ENCODE peak calls at places on chromosomes 6 and 20, in five cellular contexts. One of them, this sample, is unnamed.

GRCh38 chr6:97023982-97024381 is 99.5 kb downstream of the KLHL32 start:
- DNase-seq in CD4-positive, alpha-beta memory T cell: no peak
- DNase-seq in aorta: no peak
- DNase-seq in GM23248: no peak
- DNase-seq in lower lobe of right lung: no peak
- DNase-seq in this sample: no peak

GRCh38 chr6:5204340-5204739 is 56.4 kb downstream of the LYRM4 start:
- DNase-seq in CD4-positive, alpha-beta memory T cell: no peak
- DNase-seq in aorta: no peak
- DNase-seq in GM23248: no peak
- DNase-seq in lower lobe of right lung: no peak
- DNase-seq in this sample: no peak

GRCh38 chr6:158686311-158686710 is 36.5 kb downstream of the SYTL3 start:
- DNase-seq in CD4-positive, alpha-beta memory T cell: no peak
- DNase-seq in aorta: no peak
- DNase-seq in GM23248: no peak
- DNase-seq in lower lobe of right lung: peak
- DNase-seq in this sample: no peak

GRCh38 chr6:157314705-157315321 is 8.5 kb downstream of the TMEM242 start:
- DNase-seq in CD4-positive, alpha-beta memory T cell: peak
- DNase-seq in aorta: no peak
- DNase-seq in GM23248: peak
- DNase-seq in lower lobe of right lung: no peak
- DNase-seq in this sample: no peak

GRCh38 chr6:112717401-112717800 is 370.3 kb downstream of the RFPL4B start:
- DNase-seq in CD4-positive, alpha-beta memory T cell: no peak
- DNase-seq in aorta: no peak
- DNase-seq in GM23248: peak
- DNase-seq in lower lobe of right lung: no peak
- DNase-seq in this sample: no peak

GRCh38 chr6:147065786-147066185 is 138.4 kb upstream of the STXBP5 start:
- DNase-seq in CD4-positive, alpha-beta memory T cell: no peak
- DNase-seq in aorta: no peak
- DNase-seq in GM23248: no peak
- DNase-seq in lower lobe of right lung: no peak
- DNase-seq in this sample: no peak

GRCh38 chr20:57197352-57198198 is 68.9 kb downstream of the BMP7 start:
- DNase-seq in CD4-positive, alpha-beta memory T cell: no peak
- DNase-seq in aorta: no peak
- DNase-seq in GM23248: no peak
- DNase-seq in lower lobe of right lung: no peak
- DNase-seq in this sample: no peak

GRCh38 chr6:146865756-146866266 is 267.0 kb downstream of the ADGB start:
- DNase-seq in CD4-positive, alpha-beta memory T cell: no peak
- DNase-seq in aorta: no peak
- DNase-seq in GM23248: no peak
- DNase-seq in lower lobe of right lung: no peak
- DNase-seq in this sample: no peak

GRCh38 chr6:168928012-168928411 is 325.6 kb downstream of the THBS2 start:
- DNase-seq in CD4-positive, alpha-beta memory T cell: no peak
- DNase-seq in aorta: no peak
- DNase-seq in GM23248: no peak
- DNase-seq in lower lobe of right lung: no peak
- DNase-seq in this sample: no peak

GRCh38 chr20:10747019-10747418 is 73.2 kb upstream of the JAG1 start:
- DNase-seq in CD4-positive, alpha-beta memory T cell: no peak
- DNase-seq in aorta: no peak
- DNase-seq in GM23248: no peak
- DNase-seq in lower lobe of right lung: no peak
- DNase-seq in this sample: no peak

GRCh38 chr20:57219071-57219677 is 47.3 kb downstream of the BMP7 start:
- DNase-seq in CD4-positive, alpha-beta memory T cell: no peak
- DNase-seq in aorta: no peak
- DNase-seq in GM23248: no peak
- DNase-seq in lower lobe of right lung: no peak
- DNase-seq in this sample: no peak

GRCh38 chr6:4803343-4803744 is 27.1 kb downstream of the CDYL start:
- DNase-seq in CD4-positive, alpha-beta memory T cell: no peak
- DNase-seq in aorta: no peak
- DNase-seq in GM23248: no peak
- DNase-seq in lower lobe of right lung: no peak
- DNase-seq in this sample: no peak

GRCh38 chr6:7050911-7051779 is 56.6 kb upstream of the RREB1 start:
- DNase-seq in CD4-positive, alpha-beta memory T cell: peak
- DNase-seq in aorta: peak
- DNase-seq in GM23248: peak
- DNase-seq in lower lobe of right lung: peak
- DNase-seq in this sample: no peak

GRCh38 chr6:71248306-71248705 is 40.3 kb upstream of the OGFRL1 start:
- DNase-seq in CD4-positive, alpha-beta memory T cell: no peak
- DNase-seq in aorta: no peak
- DNase-seq in GM23248: peak
- DNase-seq in lower lobe of right lung: no peak
- DNase-seq in this sample: no peak

GRCh38 chr6:113148576-113148975 is 708.6 kb upstream of the MARCKS start:
- DNase-seq in CD4-positive, alpha-beta memory T cell: no peak
- DNase-seq in aorta: no peak
- DNase-seq in GM23248: peak
- DNase-seq in lower lobe of right lung: no peak
- DNase-seq in this sample: no peak

GRCh38 chr20:16556299-16556698 is 16.9 kb downstream of the KIF16B start:
- DNase-seq in CD4-positive, alpha-beta memory T cell: no peak
- DNase-seq in aorta: no peak
- DNase-seq in GM23248: peak
- DNase-seq in lower lobe of right lung: no peak
- DNase-seq in this sample: no peak

GRCh38 chr6:137342607-137343186 is 123.5 kb upstream of the IFNGR1 start:
- DNase-seq in CD4-positive, alpha-beta memory T cell: no peak
- DNase-seq in aorta: no peak
- DNase-seq in GM23248: no peak
- DNase-seq in lower lobe of right lung: peak
- DNase-seq in this sample: no peak

DNA sequence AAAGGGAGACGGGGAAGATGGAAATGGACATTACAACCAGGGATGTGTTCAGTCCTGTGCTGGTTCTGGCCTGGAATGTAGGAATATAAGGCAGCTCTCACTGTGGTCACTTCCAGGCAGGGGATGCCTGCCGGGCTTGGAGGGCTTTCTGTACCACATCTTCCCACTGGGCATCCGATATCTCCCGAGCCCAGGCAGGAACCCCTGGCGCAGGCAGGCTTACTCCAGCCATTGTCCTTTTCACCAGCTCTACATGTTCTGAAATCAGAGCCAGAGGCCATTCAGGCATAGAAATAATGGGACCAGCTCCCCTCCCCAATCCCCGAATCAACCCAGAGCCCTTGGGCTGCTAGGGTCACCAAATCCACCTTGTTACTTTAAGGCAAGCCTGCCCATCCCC is 1.4 kb downstream of the MEA1 start:
- DNase-seq in CD4-positive, alpha-beta memory T cell: no peak
- DNase-seq in aorta: no peak
- DNase-seq in GM23248: no peak
- DNase-seq in lower lobe of right lung: no peak
- DNase-seq in this sample: no peak
- H3K27ac ChIP-seq in CD4-positive, alpha-beta memory T cell: peak
- H3K27ac ChIP-seq in aorta: no peak
- H3K27ac ChIP-seq in GM23248: peak
- H3K27ac ChIP-seq in lower lobe of right lung: no peak
- H3K27ac ChIP-seq in this sample: no peak

DNA sequence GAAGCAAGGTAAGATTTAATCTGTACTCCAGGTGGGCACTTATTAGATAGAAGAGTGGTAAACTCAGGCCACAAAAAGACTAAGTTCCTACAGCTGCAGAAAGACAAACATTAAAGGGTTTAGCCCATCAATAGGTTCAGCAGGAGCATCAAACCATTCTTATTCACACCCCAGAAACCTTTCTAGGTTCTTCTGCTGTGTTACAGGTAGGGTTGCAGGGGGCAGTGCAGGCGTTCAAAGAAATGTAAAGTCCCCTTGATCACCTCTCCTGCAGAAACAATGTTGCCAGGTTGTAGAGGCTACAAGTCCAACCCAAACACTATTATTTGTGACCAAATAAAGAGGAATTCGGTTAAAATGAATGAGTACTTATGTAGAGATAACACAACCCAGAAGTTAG is 31.8 kb downstream of the PHACTR1 start:
- DNase-seq in CD4-positive, alpha-beta memory T cell: no peak
- DNase-seq in aorta: no peak
- DNase-seq in GM23248: no peak
- DNase-seq in lower lobe of right lung: no peak
- DNase-seq in this sample: no peak
- H3K4me3 ChIP-seq in CD4-positive, alpha-beta memory T cell: no peak
- H3K4me3 ChIP-seq in aorta: no peak
- H3K4me3 ChIP-seq in GM23248: no peak
- H3K4me3 ChIP-seq in lower lobe of right lung: no peak
- H3K4me3 ChIP-seq in this sample: peak

DNA sequence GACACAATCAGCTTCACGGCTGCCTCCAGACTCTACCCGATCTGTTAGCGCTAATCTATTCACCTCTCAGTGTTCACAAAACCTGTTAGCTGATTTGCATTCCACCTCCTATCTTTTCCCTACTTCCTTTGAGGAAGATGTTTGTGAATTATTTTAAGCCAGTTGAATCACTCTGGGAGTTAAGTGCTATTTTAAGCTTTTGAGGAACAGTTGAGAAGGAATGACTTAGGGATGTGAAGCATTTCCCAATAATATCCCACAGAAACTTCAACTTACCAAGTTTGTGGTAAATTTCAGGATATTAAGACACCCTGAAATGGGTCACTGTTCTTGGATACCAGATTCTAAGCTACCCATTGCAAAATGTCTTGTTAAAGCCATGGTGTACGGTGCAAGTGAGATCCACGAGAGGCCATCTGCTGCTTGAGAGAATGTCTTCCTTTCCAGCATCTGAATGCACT is 145.2 kb upstream of the CITED2 start:
- DNase-seq in CD4-positive, alpha-beta memory T cell: no peak
- DNase-seq in aorta: no peak
- DNase-seq in GM23248: peak
- DNase-seq in lower lobe of right lung: no peak
- DNase-seq in this sample: no peak
- H3K27ac ChIP-seq in CD4-positive, alpha-beta memory T cell: no peak
- H3K27ac ChIP-seq in aorta: no peak
- H3K27ac ChIP-seq in GM23248: no peak
- H3K27ac ChIP-seq in lower lobe of right lung: no peak
- H3K27ac ChIP-seq in this sample: no peak

DNA sequence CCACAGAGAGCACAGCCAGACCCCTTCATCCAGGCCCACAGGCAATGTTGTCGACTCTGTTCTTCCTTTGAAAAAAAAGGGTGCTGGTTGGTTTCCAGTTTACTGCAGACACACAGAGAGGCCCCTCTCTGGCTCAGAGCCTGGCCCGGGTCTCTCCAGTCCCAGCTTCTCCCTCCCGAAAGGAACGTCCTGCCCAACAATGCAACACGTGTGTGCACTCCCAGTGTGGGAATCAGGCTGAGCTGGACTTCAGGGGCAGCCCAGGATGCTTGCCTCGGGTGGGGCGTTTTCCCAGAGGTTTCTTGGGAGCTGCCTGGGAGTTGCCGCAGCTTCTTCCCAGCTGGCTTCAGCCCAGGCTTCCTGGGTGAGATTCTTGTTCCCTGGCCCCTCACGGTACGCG is 4.6 kb upstream of the NKAIN4 start:
- DNase-seq in CD4-positive, alpha-beta memory T cell: no peak
- DNase-seq in aorta: no peak
- DNase-seq in GM23248: no peak
- DNase-seq in lower lobe of right lung: no peak
- DNase-seq in this sample: no peak
- H3K4me3 ChIP-seq in CD4-positive, alpha-beta memory T cell: no peak
- H3K4me3 ChIP-seq in aorta: no peak
- H3K4me3 ChIP-seq in GM23248: no peak
- H3K4me3 ChIP-seq in lower lobe of right lung: no peak
- H3K4me3 ChIP-seq in this sample: no peak

GRCh38 chr20:37380864-37381579 is 35.1 kb downstream of the SRC start:
- DNase-seq in CD4-positive, alpha-beta memory T cell: peak
- DNase-seq in aorta: no peak
- DNase-seq in GM23248: no peak
- DNase-seq in lower lobe of right lung: peak
- DNase-seq in this sample: no peak

GRCh38 chr20:37379967-37380828 is 34.3 kb downstream of the SRC start:
- DNase-seq in CD4-positive, alpha-beta memory T cell: peak
- DNase-seq in aorta: no peak
- DNase-seq in GM23248: peak
- DNase-seq in lower lobe of right lung: peak
- DNase-seq in this sample: no peak

GRCh38 chr20:37383229-37383989 is 37.5 kb downstream of the SRC start:
- DNase-seq in CD4-positive, alpha-beta memory T cell: no peak
- DNase-seq in aorta: peak
- DNase-seq in GM23248: peak
- DNase-seq in lower lobe of right lung: no peak
- DNase-seq in this sample: no peak

GRCh38 chr20:37382539-37383120 is 36.7 kb downstream of the SRC start:
- DNase-seq in CD4-positive, alpha-beta memory T cell: peak
- DNase-seq in aorta: no peak
- DNase-seq in GM23248: no peak
- DNase-seq in lower lobe of right lung: peak
- DNase-seq in this sample: no peak

DNA sequence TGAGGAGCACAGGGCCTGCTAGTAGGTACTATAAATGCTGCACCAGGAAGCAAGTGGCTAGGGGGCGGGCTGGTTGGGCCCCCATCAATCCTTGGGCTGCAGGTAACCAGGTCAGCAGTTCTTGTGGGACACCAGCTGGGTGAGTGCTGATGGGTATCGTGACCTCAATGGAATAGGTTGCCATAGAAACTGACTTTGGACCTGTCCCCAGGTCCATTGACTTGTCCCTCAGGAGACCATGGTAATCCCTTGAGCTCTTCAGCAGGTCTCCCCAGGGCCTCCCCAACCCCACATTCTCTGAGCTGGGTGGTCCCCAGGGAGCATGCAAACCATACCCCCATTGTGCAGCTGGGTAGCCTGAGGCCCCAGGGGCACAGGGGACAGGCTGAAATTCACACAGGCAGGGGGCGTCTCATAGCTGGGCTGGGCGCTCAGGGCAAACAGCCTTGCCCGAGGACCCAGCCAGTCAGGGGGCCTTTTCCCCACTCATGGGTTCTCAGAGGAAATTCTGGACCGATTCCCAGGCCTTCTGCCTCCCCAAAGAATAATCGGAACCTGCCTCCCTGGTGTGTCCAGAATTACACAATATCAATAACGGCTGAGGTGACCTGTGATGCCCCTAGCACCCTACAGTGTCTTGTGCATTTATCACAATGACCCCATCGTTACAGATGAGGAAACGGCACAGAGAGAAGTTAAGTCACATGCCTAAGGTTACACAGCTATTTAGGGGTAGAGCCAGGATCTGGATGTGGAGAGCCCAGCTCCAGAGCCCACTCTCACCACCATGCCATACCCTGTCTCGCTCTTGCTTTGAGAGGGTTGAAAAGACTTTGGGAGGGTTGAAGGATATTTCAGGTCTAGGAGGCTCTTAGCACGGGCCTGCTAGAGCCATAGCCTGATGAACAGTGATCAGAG is 35.9 kb downstream of the SRC start:
- DNase-seq in CD4-positive, alpha-beta memory T cell: peak
- DNase-seq in aorta: peak
- DNase-seq in GM23248: no peak
- DNase-seq in lower lobe of right lung: peak
- DNase-seq in this sample: no peak
- H3K27ac ChIP-seq in CD4-positive, alpha-beta memory T cell: no peak
- H3K27ac ChIP-seq in aorta: no peak
- H3K27ac ChIP-seq in GM23248: no peak
- H3K27ac ChIP-seq in lower lobe of right lung: no peak
- H3K27ac ChIP-seq in this sample: no peak

GRCh38 chr20:36835453-36836198 is 40.3 kb upstream of the TLDC2 start:
- DNase-seq in CD4-positive, alpha-beta memory T cell: peak
- DNase-seq in aorta: peak
- DNase-seq in GM23248: peak
- DNase-seq in lower lobe of right lung: peak
- DNase-seq in this sample: peak
- H3K4me3 ChIP-seq in CD4-positive, alpha-beta memory T cell: peak
- H3K4me3 ChIP-seq in aorta: no peak
- H3K4me3 ChIP-seq in GM23248: peak
- H3K4me3 ChIP-seq in lower lobe of right lung: peak
- H3K4me3 ChIP-seq in this sample: peak